ENCODE peak calls at places on chromosomes 3 and 15, in ten cellular contexts. G, L, W, H, I, C, O, P, J and X are unnamed samples.

GRCh38 chr3:40695848-40696247 is 171.1 kb downstream of the ZNF621 start:
- DNase-seq in G (no peak), L (no peak), W (no peak), H (no peak), I (no peak), C (no peak), O (no peak), P (no peak), J (no peak), X (no peak)

GRCh38 chr15:77546050-77546501 is 86.6 kb downstream of the LINGO1 start:
- DNase-seq in G (no peak), L (peak), W (no peak), H (no peak), I (peak), C (no peak), O (peak), P (no peak), J (peak), X (no peak)

GRCh38 chr3:169146866-169147245 is 516.7 kb downstream of the MECOM start:
- DNase-seq in G (no peak), L (peak), W (no peak), H (no peak), I (no peak), C (no peak), O (no peak), P (no peak), J (no peak), X (no peak)

GRCh38 chr3:115187149-115187757 is 40.2 kb upstream of the ZBTB20 start:
- DNase-seq in G (no peak), L (no peak), W (no peak), H (no peak), I (no peak), C (no peak), O (no peak), P (no peak), J (no peak), X (no peak)

GRCh38 chr3:15439476-15439875 is 12.1 kb downstream of the EAF1 start:
- DNase-seq in G (no peak), L (peak), W (no peak), H (no peak), I (no peak), C (no peak), O (no peak), P (no peak), J (no peak), X (peak)

GRCh38 chr15:45115312-45115820 is 1.2 kb downstream of the DUOXA2 start:
- DNase-seq in G (no peak), L (no peak), W (no peak), H (no peak), I (no peak), C (no peak), O (no peak), P (no peak), J (no peak), X (no peak)

GRCh38 chr15:50119063-50119700 is at the start of gene ATP8B4:
- DNase-seq in G (no peak), L (no peak), W (no peak), H (no peak), I (no peak), C (no peak), O (no peak), P (no peak), J (no peak), X (no peak)

GRCh38 chr15:73388256-73388781 is 19.6 kb upstream of the HCN4 start:
- DNase-seq in G (peak), L (peak), W (no peak), H (peak), I (peak), C (no peak), O (no peak), P (no peak), J (no peak), X (no peak)

GRCh38 chr3:42476225-42477160 is 25.9 kb upstream of the VIPR1 start:
- DNase-seq in G (peak), L (no peak), W (no peak), H (peak), I (peak), C (peak), O (no peak), P (no peak), J (peak), X (no peak)

GRCh38 chr3:157573780-157574378 is 70.7 kb upstream of the VEPH1 start:
- DNase-seq in G (no peak), L (no peak), W (no peak), H (no peak), I (peak), C (no peak), O (no peak), P (no peak), J (no peak), X (no peak)

GRCh38 chr3:48222616-48223513 is at the start of gene CAMP:
- DNase-seq in G (no peak), L (peak), W (peak), H (peak), I (peak), C (no peak), O (no peak), P (peak), J (peak), X (peak)

GRCh38 chr3:31288641-31289100 is 244.1 kb upstream of the STT3B start:
- DNase-seq in G (no peak), L (peak), W (peak), H (no peak), I (peak), C (no peak), O (no peak), P (peak), J (no peak), X (no peak)

GRCh38 chr3:17183951-17184550 is 299.3 kb downstream of the PLCL2 start:
- DNase-seq in G (no peak), L (peak), W (no peak), H (no peak), I (no peak), C (no peak), O (peak), P (no peak), J (no peak), X (no peak)

GRCh38 chr3:184129012-184129411 is 6.1 kb upstream of the EIF2B5 start:
- DNase-seq in G (no peak), L (peak), W (no peak), H (no peak), I (peak), C (peak), O (peak), P (no peak), J (peak), X (no peak)

GRCh38 chr3:141274411-141275031 is 42.9 kb downstream of the PXYLP1 start:
- DNase-seq in G (no peak), L (no peak), W (no peak), H (no peak), I (no peak), C (no peak), O (no peak), P (no peak), J (no peak), X (no peak)

GRCh38 chr3:179473565-179473964 is 22.3 kb upstream of the GNB4 start:
- DNase-seq in G (no peak), L (no peak), W (no peak), H (no peak), I (no peak), C (no peak), O (no peak), P (no peak), J (no peak), X (no peak)

GRCh38 chr3:179476215-179476614 is 24.9 kb upstream of the GNB4 start:
- DNase-seq in G (no peak), L (no peak), W (no peak), H (no peak), I (no peak), C (no peak), O (no peak), P (no peak), J (no peak), X (no peak)

GRCh38 chr3:179474480-179474879 is 23.2 kb upstream of the GNB4 start:
- DNase-seq in G (no peak), L (no peak), W (no peak), H (no peak), I (no peak), C (no peak), O (no peak), P (no peak), J (no peak), X (no peak)
- TF ChIP-seq CTCF in G (no peak), L (no peak), W (no peak), H (no peak), I (no peak), C (no peak), O (no peak), P (no peak), J (no peak), X (no peak)

GRCh38 chr3:5798809-5799208 is 611.3 kb downstream of the EDEM1 start:
- DNase-seq in G (no peak), L (no peak), W (no peak), H (no peak), I (no peak), C (no peak), O (no peak), P (no peak), J (no peak), X (no peak)

GRCh38 chr3:5800965-5801364 is 613.5 kb downstream of the EDEM1 start:
- DNase-seq in G (no peak), L (no peak), W (no peak), H (no peak), I (no peak), C (no peak), O (no peak), P (no peak), J (no peak), X (no peak)

GRCh38 chr3:5796541-5796940 is 609.0 kb downstream of the EDEM1 start:
- DNase-seq in G (no peak), L (no peak), W (no peak), H (no peak), I (no peak), C (no peak), O (no peak), P (no peak), J (no peak), X (no peak)

GRCh38 chr3:5799421-5799820 is 611.9 kb downstream of the EDEM1 start:
- DNase-seq in G (no peak), L (no peak), W (no peak), H (no peak), I (no peak), C (no peak), O (no peak), P (no peak), J (no peak), X (no peak)
- TF ChIP-seq CTCF in G (peak), L (no peak), W (no peak), H (peak), I (no peak), C (no peak), O (no peak), P (no peak), J (peak), X (no peak)

DNA sequence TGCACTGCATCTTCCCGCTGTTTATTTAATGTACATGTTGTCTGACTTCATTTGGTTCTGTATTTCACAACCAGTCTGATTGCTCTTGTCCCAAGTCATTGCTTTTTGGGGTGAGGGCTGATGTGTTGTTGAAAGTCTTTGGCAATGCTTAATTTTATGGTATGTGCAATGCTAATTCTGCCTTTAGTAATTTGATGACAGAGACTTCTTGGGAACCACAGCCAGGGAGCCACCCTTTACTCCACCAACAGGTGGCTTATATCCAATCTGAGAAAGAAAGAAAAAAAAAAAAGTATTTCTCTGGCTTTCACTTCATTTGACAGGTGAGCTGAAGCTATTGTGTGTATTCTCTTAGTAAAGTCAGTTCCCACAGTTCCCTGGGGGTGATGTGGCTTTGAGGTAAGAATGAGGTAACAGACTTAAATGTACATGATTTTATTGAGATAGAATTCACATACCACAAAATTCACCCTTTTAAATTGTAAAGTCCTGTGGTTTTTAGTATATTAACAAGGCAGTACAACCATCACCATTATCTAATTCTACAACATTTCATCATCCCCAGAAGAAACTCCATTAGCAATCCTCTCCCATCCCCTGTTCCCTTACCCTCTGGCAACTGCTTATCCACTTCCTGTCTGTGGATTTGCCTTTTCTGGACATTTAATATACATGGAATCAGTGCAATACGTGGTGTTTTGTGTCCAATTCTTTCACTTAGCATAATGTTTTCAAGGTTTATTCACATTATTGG is 97.3 kb downstream of the SLCO3A1 start:
- DNase-seq in G (no peak), L (no peak), W (no peak), H (no peak), I (no peak), C (no peak), O (no peak), P (no peak), J (peak), X (no peak)
- TF ChIP-seq CTCF in G (no peak), L (peak), W (no peak), H (no peak), I (no peak), C (no peak), O (no peak), P (no peak), J (peak), X (peak)

GRCh38 chr3:147369231-147369630 is 37.1 kb downstream of the ZIC4 start:
- DNase-seq in G (no peak), L (no peak), W (no peak), H (no peak), I (no peak), C (no peak), O (no peak), P (no peak), J (no peak), X (no peak)
- TF ChIP-seq CTCF in G (no peak), L (no peak), W (no peak), H (no peak), I (no peak), C (no peak), O (no peak), P (no peak), J (no peak), X (no peak)

DNA sequence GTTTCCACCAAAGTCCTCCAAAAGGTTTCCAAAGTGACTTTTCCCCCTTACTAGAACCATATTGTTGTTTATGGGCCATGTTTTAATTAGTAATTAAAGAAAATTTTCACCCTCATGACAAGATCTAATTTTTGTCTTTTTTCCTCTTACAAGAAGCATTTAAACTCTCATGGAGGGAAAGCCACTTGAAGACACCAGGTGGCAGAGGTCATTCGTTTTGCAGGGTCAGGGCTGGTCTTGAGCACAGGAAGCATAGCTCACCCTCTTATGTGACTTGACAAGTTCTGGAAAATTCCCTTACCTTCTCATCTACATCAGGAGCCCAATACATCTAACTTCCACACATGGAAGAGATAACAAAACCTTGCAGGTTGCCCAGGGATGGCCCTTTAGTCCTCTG is 163.7 kb downstream of the GREM1 start:
- DNase-seq in G (no peak), L (no peak), W (no peak), H (no peak), I (no peak), C (no peak), O (no peak), P (no peak), J (no peak), X (no peak)
- TF ChIP-seq CTCF in G (no peak), L (no peak), W (no peak), H (no peak), I (no peak), C (no peak), O (no peak), P (no peak), J (no peak), X (no peak)

DNA sequence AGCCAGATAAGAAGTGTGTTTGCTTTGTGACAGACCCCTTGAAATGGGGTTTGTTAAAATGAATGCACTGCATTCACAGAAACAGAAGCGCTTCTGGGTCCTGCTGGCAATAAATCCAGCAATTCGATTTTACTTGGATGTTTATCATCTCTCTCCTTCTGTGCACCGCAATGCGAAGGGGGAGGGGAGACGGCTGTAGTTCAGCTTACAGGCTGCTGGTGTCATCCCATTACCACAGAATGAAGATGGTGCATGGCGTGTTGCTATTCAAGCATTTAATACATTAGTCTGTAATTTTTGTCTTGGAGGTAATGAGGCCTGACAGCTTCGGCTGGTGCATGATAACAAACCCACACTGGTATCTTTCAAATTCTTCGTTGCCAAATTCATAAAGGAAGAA is 418.1 kb downstream of the OTOL1 start:
- DNase-seq in G (no peak), L (peak), W (peak), H (no peak), I (peak), C (peak), O (no peak), P (peak), J (peak), X (no peak)
- TF ChIP-seq CTCF in G (peak), L (peak), W (peak), H (no peak), I (no peak), C (peak), O (no peak), P (no peak), J (peak), X (no peak)

DNA sequence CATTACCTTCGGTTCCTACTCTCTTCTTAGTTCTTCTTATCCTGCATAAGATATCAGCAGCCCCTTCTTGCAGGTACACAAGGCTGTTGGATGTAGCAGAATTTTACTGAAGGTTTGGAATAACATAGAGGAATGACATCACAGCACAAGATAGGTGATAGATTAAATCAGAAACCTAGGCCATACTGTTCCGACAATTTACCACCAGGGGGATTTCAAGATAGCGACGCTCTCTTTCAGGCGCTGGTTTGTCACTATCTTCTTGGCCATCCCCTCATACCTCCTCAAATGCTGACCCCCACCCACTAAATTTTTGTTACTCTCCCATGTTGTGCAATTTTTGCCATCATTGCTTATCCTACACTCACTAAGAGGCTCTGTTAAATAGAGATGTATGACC is 3.5 kb downstream of the SIDT1 start:
- DNase-seq in G (no peak), L (no peak), W (no peak), H (no peak), I (no peak), C (no peak), O (peak), P (no peak), J (peak), X (no peak)
- TF ChIP-seq CTCF in G (peak), L (no peak), W (no peak), H (no peak), I (no peak), C (peak), O (peak), P (no peak), J (peak), X (peak)

GRCh38 chr3:67896130-67896529 is 241.7 kb upstream of the SUCLG2 start:
- DNase-seq in G (no peak), L (no peak), W (no peak), H (no peak), I (no peak), C (no peak), O (no peak), P (no peak), J (no peak), X (no peak)

GRCh38 chr3:67901681-67902080 is 247.3 kb upstream of the SUCLG2 start:
- DNase-seq in G (no peak), L (no peak), W (no peak), H (no peak), I (no peak), C (no peak), O (no peak), P (no peak), J (no peak), X (no peak)

GRCh38 chr3:67898916-67899315 is 244.5 kb upstream of the SUCLG2 start:
- DNase-seq in G (no peak), L (no peak), W (no peak), H (no peak), I (no peak), C (no peak), O (no peak), P (no peak), J (no peak), X (no peak)

GRCh38 chr3:67897686-67898336 is 243.4 kb upstream of the SUCLG2 start:
- DNase-seq in G (no peak), L (no peak), W (no peak), H (no peak), I (no peak), C (no peak), O (no peak), P (no peak), J (no peak), X (no peak)
- TF ChIP-seq CTCF in G (no peak), L (no peak), W (no peak), H (no peak), I (no peak), C (no peak), O (no peak), P (no peak), J (no peak), X (no peak)

GRCh38 chr3:23916886-23917815 is at the start of the genes NKIRAS1 and RPL15:
- DNase-seq in G (peak), L (peak), W (peak), H (peak), I (peak), C (peak), O (peak), P (peak), J (peak), X (peak)
- TF ChIP-seq CTCF in G (peak), L (peak), W (peak), H (peak), I (peak), C (no peak), O (peak), P (peak), J (no peak), X (peak)